ENCODE peak calls at places on chromosomes 4 and X, in eight cellular contexts. P is naive thymus-derived CD4-positive, alpha-beta T cell; A is effector memory CD4-positive, alpha-beta T cell; U is transverse colon; W is upper lobe of right lung; Q is aorta; J is endothelial cell of umbilical vein; E is adipocyte. M is an unnamed sample.

GRCh38 chr4:15066140-15066539 is 63.9 kb downstream of the CPEB2 start:
- DNase-seq in E (no peak), P (no peak), U (no peak), A (no peak), W (no peak), Q (no peak), J (no peak), M (no peak)

GRCh38 chr4:38069271-38069760 is 109.1 kb downstream of the PTTG2 start:
- DNase-seq in E (no peak), P (no peak), Q (no peak), A (no peak), J (peak; percentile 38), W (no peak), U (peak; percentile 72), M (no peak)

GRCh38 chrX:41621236-41621651 is 67.5 kb upstream of the GPR34 start:
- DNase-seq in Q (no peak), W (no peak), P (no peak), A (no peak), J (peak; percentile 1), U (no peak), E (no peak), M (no peak)

GRCh38 chr4:168832746-168833575 is 177.1 kb downstream of the CBR4 start:
- DNase-seq in W (peak; percentile 69), P (no peak), J (peak; percentile 32), A (no peak), U (peak; percentile 19), E (peak; percentile 62), Q (peak; percentile 62), M (peak; percentile 61)

GRCh38 chr4:157013656-157014055 is 42.1 kb upstream of the PDGFC start:
- DNase-seq in E (peak; percentile 54), Q (no peak), U (no peak), W (no peak), J (no peak), P (no peak), A (no peak), M (no peak)

GRCh38 chrX:129798888-129799287 is 19.1 kb downstream of the SASH3 start:
- DNase-seq in E (no peak), W (no peak), U (no peak), P (no peak), J (no peak), Q (no peak), A (no peak), M (no peak)

GRCh38 chr4:4852591-4853362 is 6.7 kb upstream of the MSX1 start:
- DNase-seq in Q (peak; percentile 67), E (peak; percentile 54), A (no peak), J (peak; percentile 22), U (no peak), W (peak; percentile 70), P (no peak), M (no peak)

GRCh38 chr4:17781072-17781830 is at the start of gene FAM184B:
- DNase-seq in E (peak; percentile 28), U (no peak), P (no peak), Q (peak; percentile 45), W (peak; percentile 66), A (no peak), J (peak; percentile 5), M (no peak)

GRCh38 chr4:180811556-180811955 is 1431.6 kb upstream of the TENM3 start:
- DNase-seq in J (no peak), E (peak; percentile 29), A (no peak), W (no peak), Q (no peak), U (no peak), P (no peak), M (no peak)

GRCh38 chr4:145740796-145741195 is 60.9 kb downstream of the C4orf51 start:
- DNase-seq in W (no peak), P (no peak), U (no peak), A (no peak), Q (no peak), J (no peak), E (no peak), M (no peak)

GRCh38 chrX:46140272-46140671 is 404.9 kb downstream of the ZNF674 start:
- DNase-seq in E (peak; percentile 54), J (no peak), W (no peak), P (no peak), A (no peak), Q (no peak), U (no peak), M (no peak)

GRCh38 chr4:108166441-108167315 is 2.1 kb downstream of the LEF1 start:
- DNase-seq in P (peak; percentile 68), E (peak; percentile 13), U (peak; percentile 21), Q (no peak), A (no peak), W (no peak), J (no peak), M (no peak)

GRCh38 chr4:56651071-56651384 is 30.1 kb downstream of the HOPX start:
- DNase-seq in J (no peak), Q (no peak), E (no peak), W (no peak), A (no peak), U (no peak), P (no peak), M (no peak)

GRCh38 chr4:56655209-56655626 is 25.9 kb downstream of the HOPX start:
- DNase-seq in W (no peak), Q (no peak), U (peak; percentile 26), P (no peak), J (no peak), E (peak; percentile 44), A (no peak), M (peak; percentile 24)

GRCh38 chr4:56655627-56656345 is 25.3 kb downstream of the HOPX start:
- DNase-seq in W (no peak), J (peak; percentile 46), Q (peak; percentile 51), U (peak; percentile 10), E (peak; percentile 35), A (no peak), P (no peak), M (peak; percentile 18)

GRCh38 chr4:56654238-56654632 is 26.9 kb downstream of the HOPX start:
- DNase-seq in P (no peak), U (peak; percentile 59), Q (no peak), A (no peak), W (no peak), E (no peak), J (no peak), M (no peak)

GRCh38 chr4:56653461-56654237 is 27.4 kb downstream of the HOPX start:
- DNase-seq in P (no peak), J (peak; percentile 70), W (no peak), U (peak; percentile 15), A (no peak), E (no peak), Q (no peak), M (no peak)
- H3K27me3 ChIP-seq in P (no peaks in the 10 kb centered on the region), J (peaks cover 9% of the 10 kb centered on the region), W (peaks cover 26% of the 10 kb centered on the region), U (peaks cover 59% of the 10 kb centered on the region), A (no peaks in the 10 kb centered on the region), E (peaks cover 49% of the 10 kb centered on the region), Q (no peaks in the 10 kb centered on the region), M (peaks cover 36% of the 10 kb centered on the region)

GRCh38 chr4:130029442-130029841 is 933.5 kb downstream of the C4orf33 start:
- DNase-seq in Q (no peak), W (no peak), E (no peak), J (no peak), U (no peak), A (no peak), P (no peak), M (no peak)

GRCh38 chr4:130026185-130026584 is 930.2 kb downstream of the C4orf33 start:
- DNase-seq in U (no peak), E (no peak), Q (no peak), P (no peak), W (no peak), A (no peak), J (no peak), M (no peak)

GRCh38 chr4:130028552-130028951 is 932.6 kb downstream of the C4orf33 start:
- DNase-seq in P (no peak), E (no peak), A (no peak), J (no peak), Q (no peak), W (no peak), U (no peak), M (no peak)

GRCh38 chr4:130023088-130023487 is 927.1 kb downstream of the C4orf33 start:
- DNase-seq in A (no peak), W (no peak), P (no peak), E (no peak), U (no peak), Q (no peak), J (no peak), M (no peak)

GRCh38 chr4:130025701-130026100 is 929.7 kb downstream of the C4orf33 start:
- DNase-seq in E (no peak), W (no peak), U (no peak), J (no peak), P (no peak), Q (no peak), A (no peak), M (no peak)
- H3K4me1 ChIP-seq in E (no peaks in the 10 kb centered on the region), W (no peaks in the 10 kb centered on the region), U (no peaks in the 10 kb centered on the region), J (no peaks in the 10 kb centered on the region), P (no peaks in the 10 kb centered on the region), Q (no peaks in the 10 kb centered on the region), A (no peaks in the 10 kb centered on the region), M (no peaks in the 10 kb centered on the region)

GRCh38 chr4:124290678-124291077 is 421.9 kb downstream of the ANKRD50 start:
- DNase-seq in W (no peak), E (no peak), Q (no peak), A (no peak), P (no peak), J (no peak), U (no peak), M (no peak)

DNA sequence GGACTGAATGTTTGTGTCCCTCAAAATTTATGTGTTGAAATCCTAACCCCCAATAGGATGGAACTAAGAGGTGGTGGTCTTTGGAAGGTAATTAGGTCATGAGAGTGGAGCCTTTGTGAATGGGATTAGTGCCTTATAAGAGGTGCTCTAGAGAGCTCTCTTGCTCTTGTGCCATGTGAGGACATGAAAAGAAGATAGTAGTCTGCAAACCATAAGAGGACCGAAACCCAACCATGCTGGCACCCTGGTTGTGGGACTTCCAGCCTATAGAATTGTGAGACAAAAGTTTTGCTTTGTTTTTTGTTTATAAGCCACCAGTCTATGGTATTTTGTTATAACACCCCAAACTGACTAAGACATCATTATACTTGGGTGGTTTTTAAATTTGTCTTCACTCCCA is 417.1 kb downstream of the ANKRD50 start:
- DNase-seq in E (no peak), P (no peak), U (no peak), W (no peak), Q (no peak), A (no peak), J (no peak), M (no peak)
- H3K4me3 ChIP-seq in E (no peak overlapping the region), P (no peak overlapping the region), U (no peak overlapping the region), W (no peak overlapping the region), Q (no peak overlapping the region), A (no peak overlapping the region), J (no peak overlapping the region), M (no peak overlapping the region)

GRCh38 chr4:185931986-185932385 is 120.0 kb upstream of the SORBS2 start:
- DNase-seq in Q (no peak), J (no peak), A (no peak), U (no peak), E (no peak), W (no peak), P (no peak), M (no peak)
- H3K27me3 ChIP-seq in Q (no peaks in the 10 kb centered on the region), J (peaks cover 3% of the 10 kb centered on the region), A (no peaks in the 10 kb centered on the region), U (no peaks in the 10 kb centered on the region), E (no peaks in the 10 kb centered on the region), W (no peaks in the 10 kb centered on the region), P (no peaks in the 10 kb centered on the region), M (no peaks in the 10 kb centered on the region)

GRCh38 chrX:10121787-10122186 is 35.0 kb upstream of the CLCN4 start:
- DNase-seq in W (no peak), J (no peak), U (peak; percentile 41), E (no peak), Q (peak; percentile 64), P (no peak), A (no peak), M (no peak)
- H3K4me1 ChIP-seq in W (peaks cover 3% of the 10 kb centered on the region), J (no peaks in the 10 kb centered on the region), U (no peaks in the 10 kb centered on the region), E (no peaks in the 10 kb centered on the region), Q (no peaks in the 10 kb centered on the region), P (no peaks in the 10 kb centered on the region), A (no peaks in the 10 kb centered on the region), M (peaks cover 35% of the 10 kb centered on the region)

GRCh38 chr4:10020106-10020505 is 1.2 kb downstream of the SLC2A9 start:
- DNase-seq in U (no peak), P (no peak), E (no peak), W (no peak), J (no peak), Q (no peak), A (no peak), M (no peak)
- H3K4me3 ChIP-seq in U (no peak overlapping the region), P (no peak overlapping the region), E (no peak overlapping the region), W (no peak overlapping the region), J (no peak overlapping the region), Q (no peak overlapping the region), A (no peak overlapping the region), M (no peak overlapping the region)